ENCODE peak calls at places on chromosomes 16 and 17, in six cellular contexts. One of them, this sample, is unnamed.
A peak's percentile ranks its signal among the peaks of the same experiment; 100 is the strongest.

GRCh38 chr17:50199651-50200446 is 1.6 kb downstream of the COL1A1 start:
- DNase-seq in retinal pigment epithelial cell: peak; percentile 85
- DNase-seq in stimulated activated CD8-positive, alpha-beta memory T cell treated with anti-CD3 and anti-CD28 coated beads, Interleukin-15, amount 100 ng/mL, for 24 hours: peak; percentile 13
- DNase-seq in cardiac septum: peak; percentile 90
- DNase-seq in retina: peak; percentile 37
- DNase-seq in H54: peak; percentile 96
- DNase-seq in this sample: peak; percentile 28

GRCh38 chr17:40909755-40910154 is 24.7 kb upstream of the KRT20 start:
- DNase-seq in retina: no peak
- DNase-seq in cardiac septum: no peak
- DNase-seq in H54: no peak
- DNase-seq in retinal pigment epithelial cell: no peak
- DNase-seq in stimulated activated CD8-positive, alpha-beta memory T cell treated with anti-CD3 and anti-CD28 coated beads, Interleukin-15, amount 100 ng/mL, for 24 hours: no peak
- DNase-seq in this sample: no peak

GRCh38 chr17:82804442-82805191 is 35.2 kb downstream of the ZNF750 start:
- DNase-seq in retina: no peak
- DNase-seq in stimulated activated CD8-positive, alpha-beta memory T cell treated with anti-CD3 and anti-CD28 coated beads, Interleukin-15, amount 100 ng/mL, for 24 hours: no peak
- DNase-seq in cardiac septum: peak; percentile 84
- DNase-seq in retinal pigment epithelial cell: no peak
- DNase-seq in H54: no peak
- DNase-seq in this sample: no peak

GRCh38 chr16:66116163-66116792 is 250.2 kb upstream of the CDH5 start:
- DNase-seq in retinal pigment epithelial cell: no peak
- DNase-seq in H54: no peak
- DNase-seq in cardiac septum: no peak
- DNase-seq in stimulated activated CD8-positive, alpha-beta memory T cell treated with anti-CD3 and anti-CD28 coated beads, Interleukin-15, amount 100 ng/mL, for 24 hours: no peak
- DNase-seq in retina: no peak
- DNase-seq in this sample: no peak

GRCh38 chr16:83310816-83311215 is 497.0 kb upstream of the HSBP1 start:
- DNase-seq in retinal pigment epithelial cell: no peak
- DNase-seq in retina: no peak
- DNase-seq in cardiac septum: no peak
- DNase-seq in stimulated activated CD8-positive, alpha-beta memory T cell treated with anti-CD3 and anti-CD28 coated beads, Interleukin-15, amount 100 ng/mL, for 24 hours: no peak
- DNase-seq in H54: no peak
- DNase-seq in this sample: no peak

GRCh38 chr17:48543854-48544355 is 1.0 kb downstream of the HOXB2 start:
- DNase-seq in cardiac septum: peak; percentile 68
- DNase-seq in H54: no peak
- DNase-seq in retinal pigment epithelial cell: no peak
- DNase-seq in stimulated activated CD8-positive, alpha-beta memory T cell treated with anti-CD3 and anti-CD28 coated beads, Interleukin-15, amount 100 ng/mL, for 24 hours: no peak
- DNase-seq in retina: peak; percentile 61
- DNase-seq in this sample: no peak

GRCh38 chr17:43723697-43724359 is 34.8 kb downstream of the SOST start:
- DNase-seq in retinal pigment epithelial cell: no peak
- DNase-seq in H54: peak; percentile 88
- DNase-seq in retina: no peak
- DNase-seq in cardiac septum: no peak
- DNase-seq in stimulated activated CD8-positive, alpha-beta memory T cell treated with anti-CD3 and anti-CD28 coated beads, Interleukin-15, amount 100 ng/mL, for 24 hours: no peak
- DNase-seq in this sample: no peak

GRCh38 chr17:82921426-82921825 is 81.6 kb upstream of the ZNF750 start:
- DNase-seq in stimulated activated CD8-positive, alpha-beta memory T cell treated with anti-CD3 and anti-CD28 coated beads, Interleukin-15, amount 100 ng/mL, for 24 hours: no peak
- DNase-seq in H54: no peak
- DNase-seq in cardiac septum: no peak
- DNase-seq in retinal pigment epithelial cell: no peak
- DNase-seq in retina: no peak
- DNase-seq in this sample: no peak

GRCh38 chr17:64775701-64776570 is 113.8 kb upstream of the SMURF2 start:
- DNase-seq in retinal pigment epithelial cell: no peak
- DNase-seq in retina: no peak
- DNase-seq in H54: no peak
- DNase-seq in cardiac septum: peak; percentile 41
- DNase-seq in stimulated activated CD8-positive, alpha-beta memory T cell treated with anti-CD3 and anti-CD28 coated beads, Interleukin-15, amount 100 ng/mL, for 24 hours: no peak
- DNase-seq in this sample: no peak

GRCh38 chr17:58337600-58338453 is 9.2 kb upstream of the TSPOAP1 start:
- DNase-seq in H54: peak; percentile 69
- DNase-seq in cardiac septum: peak; percentile 94
- DNase-seq in retinal pigment epithelial cell: peak; percentile 59
- DNase-seq in stimulated activated CD8-positive, alpha-beta memory T cell treated with anti-CD3 and anti-CD28 coated beads, Interleukin-15, amount 100 ng/mL, for 24 hours: peak; percentile 73
- DNase-seq in retina: peak; percentile 47
- DNase-seq in this sample: peak; percentile 52

GRCh38 chr17:882827-883585 is 96.6 kb downstream of the NXN start:
- DNase-seq in retina: peak; percentile 69
- DNase-seq in H54: no peak
- DNase-seq in stimulated activated CD8-positive, alpha-beta memory T cell treated with anti-CD3 and anti-CD28 coated beads, Interleukin-15, amount 100 ng/mL, for 24 hours: no peak
- DNase-seq in retinal pigment epithelial cell: no peak
- DNase-seq in cardiac septum: peak; percentile 77
- DNase-seq in this sample: no peak

GRCh38 chr16:84924339-84925091 is 86.8 kb downstream of the ZDHHC7 start:
- DNase-seq in retina: no peak
- DNase-seq in retinal pigment epithelial cell: no peak
- DNase-seq in cardiac septum: no peak
- DNase-seq in stimulated activated CD8-positive, alpha-beta memory T cell treated with anti-CD3 and anti-CD28 coated beads, Interleukin-15, amount 100 ng/mL, for 24 hours: no peak
- DNase-seq in H54: no peak
- DNase-seq in this sample: no peak

GRCh38 chr17:57293077-57293476 is 36.8 kb downstream of the MSI2 start:
- DNase-seq in stimulated activated CD8-positive, alpha-beta memory T cell treated with anti-CD3 and anti-CD28 coated beads, Interleukin-15, amount 100 ng/mL, for 24 hours: no peak
- DNase-seq in retina: no peak
- DNase-seq in H54: peak; percentile 88
- DNase-seq in cardiac septum: no peak
- DNase-seq in retinal pigment epithelial cell: peak; percentile 88
- DNase-seq in this sample: no peak

GRCh38 chr17:29138184-29138955 is 41.8 kb downstream of the MYO18A start:
- DNase-seq in stimulated activated CD8-positive, alpha-beta memory T cell treated with anti-CD3 and anti-CD28 coated beads, Interleukin-15, amount 100 ng/mL, for 24 hours: no peak
- DNase-seq in H54: no peak
- DNase-seq in retina: no peak
- DNase-seq in cardiac septum: no peak
- DNase-seq in retinal pigment epithelial cell: no peak
- DNase-seq in this sample: peak; percentile 42

GRCh38 chr17:40355123-40355803 is 9.3 kb downstream of the GJD3 start:
- DNase-seq in retinal pigment epithelial cell: no peak
- DNase-seq in cardiac septum: peak; percentile 89
- DNase-seq in retina: peak; percentile 90
- DNase-seq in stimulated activated CD8-positive, alpha-beta memory T cell treated with anti-CD3 and anti-CD28 coated beads, Interleukin-15, amount 100 ng/mL, for 24 hours: peak; percentile 75
- DNase-seq in H54: peak; percentile 86
- DNase-seq in this sample: peak; percentile 94

GRCh38 chr17:47850692-47851573 is at the start of gene SP6:
- DNase-seq in stimulated activated CD8-positive, alpha-beta memory T cell treated with anti-CD3 and anti-CD28 coated beads, Interleukin-15, amount 100 ng/mL, for 24 hours: no peak
- DNase-seq in retina: peak; percentile 79
- DNase-seq in retinal pigment epithelial cell: no peak
- DNase-seq in cardiac septum: no peak
- DNase-seq in H54: peak; percentile 98
- DNase-seq in this sample: peak; percentile 81

GRCh38 chr16:88761830-88762229 is 23.2 kb downstream of the PIEZO1 start:
- DNase-seq in H54: no peak
- DNase-seq in retinal pigment epithelial cell: no peak
- DNase-seq in cardiac septum: no peak
- DNase-seq in stimulated activated CD8-positive, alpha-beta memory T cell treated with anti-CD3 and anti-CD28 coated beads, Interleukin-15, amount 100 ng/mL, for 24 hours: no peak
- DNase-seq in retina: no peak
- DNase-seq in this sample: no peak

GRCh38 chr17:75345514-75346167 is 56.4 kb upstream of the SLC25A19 start:
- DNase-seq in stimulated activated CD8-positive, alpha-beta memory T cell treated with anti-CD3 and anti-CD28 coated beads, Interleukin-15, amount 100 ng/mL, for 24 hours: no peak
- DNase-seq in H54: no peak
- DNase-seq in retina: no peak
- DNase-seq in retinal pigment epithelial cell: no peak
- DNase-seq in cardiac septum: no peak
- DNase-seq in this sample: no peak

GRCh38 chr17:34117811-34118210 is 137.3 kb upstream of the CCL2 start:
- DNase-seq in stimulated activated CD8-positive, alpha-beta memory T cell treated with anti-CD3 and anti-CD28 coated beads, Interleukin-15, amount 100 ng/mL, for 24 hours: no peak
- DNase-seq in H54: no peak
- DNase-seq in cardiac septum: no peak
- DNase-seq in retina: no peak
- DNase-seq in retinal pigment epithelial cell: no peak
- DNase-seq in this sample: no peak

GRCh38 chr16:85465328-85466307 is 147.5 kb upstream of the GSE1 start:
- DNase-seq in cardiac septum: peak; percentile 84
- DNase-seq in retinal pigment epithelial cell: no peak
- DNase-seq in stimulated activated CD8-positive, alpha-beta memory T cell treated with anti-CD3 and anti-CD28 coated beads, Interleukin-15, amount 100 ng/mL, for 24 hours: no peak
- DNase-seq in retina: no peak
- DNase-seq in H54: peak; percentile 75
- DNase-seq in this sample: no peak

GRCh38 chr17:40532520-40533253 is 31.3 kb upstream of the TNS4 start:
- DNase-seq in retinal pigment epithelial cell: no peak
- DNase-seq in cardiac septum: peak; percentile 44
- DNase-seq in stimulated activated CD8-positive, alpha-beta memory T cell treated with anti-CD3 and anti-CD28 coated beads, Interleukin-15, amount 100 ng/mL, for 24 hours: no peak
- DNase-seq in retina: no peak
- DNase-seq in H54: no peak
- DNase-seq in this sample: no peak

This sample was measured in glutamatergic neuron.